ENCODE peak calls at places on chromosomes 13 and 19, in ten cellular contexts. L is mucosa of descending colon; R is sciatic nerve; T is heart right ventricle; N is aorta; V is esophagus mucosa; X is activated CD8-positive, alpha-beta memory T cell treated with anti-CD3 and anti-CD28 coated beads, Interleukin-2, amount 10 ng/mL, durations not matched to agents 7 days and 5 days; Z is body of pancreas; C is activated CD4-positive, alpha-beta T cell treated with anti-CD3 and anti-CD28 coated beads for 36 hours; P is stimulated activated naive CD8-positive, alpha-beta T cell treated with anti-CD3 and anti-CD28 coated beads, Interleukin-15, Interleukin-2, amounts not matched to agents 100 U/mL and 50 U/mL, for 24 hours. D is an unnamed sample.

GRCh38 chr13:103350147-103350546 is 283.9 kb upstream of the SLC10A2 start:
- ATAC-seq in L (no peak), R (no peak), T (peak; percentile 77), N (no peak), V (no peak), X (no peak), Z (no peak), C (no peak), P (no peak), D (no peak)

GRCh38 chr13:40292536-40292935 is 373.9 kb downstream of the FOXO1 start:
- ATAC-seq in L (no peak), R (no peak), T (peak; percentile 69), N (no peak), V (no peak), X (no peak), Z (no peak), C (no peak), P (no peak), D (no peak)

GRCh38 chr13:94601446-94602431 is at the start of gene GPR180:
- ATAC-seq in L (peak; percentile 99), R (peak; percentile 99), T (peak; percentile 100), N (peak; percentile 99), V (peak; percentile 100), X (peak; percentile 100), Z (peak; percentile 99), C (peak; percentile 100), P (peak; percentile 100), D (peak; percentile 100)

GRCh38 chr19:48777720-48778119 is 22.4 kb downstream of the FGF21 start:
- ATAC-seq in L (no peak), R (no peak), T (no peak), N (no peak), V (no peak), X (no peak), Z (no peak), C (no peak), P (no peak), D (no peak)

GRCh38 chr13:28557725-28558124 is 62.8 kb upstream of the FLT1 start:
- ATAC-seq in L (no peak), R (no peak), T (no peak), N (no peak), V (no peak), X (no peak), Z (no peak), C (no peak), P (no peak), D (no peak)

GRCh38 chr19:1634938-1635243 is 17.5 kb downstream of the TCF3 start:
- ATAC-seq in L (no peak), R (no peak), T (no peak), N (no peak), V (no peak), X (no peak), Z (no peak), C (no peak), P (no peak), D (no peak)

GRCh38 chr19:33283578-33283977 is 18.8 kb downstream of the CEBPA start:
- ATAC-seq in L (no peak), R (no peak), T (no peak), N (no peak), V (no peak), X (no peak), Z (no peak), C (no peak), P (no peak), D (no peak)

GRCh38 chr19:7738023-7738422 is 6.1 kb upstream of the CLEC4G start:
- ATAC-seq in L (no peak), R (no peak), T (no peak), N (no peak), V (no peak), X (no peak), Z (no peak), C (peak; percentile 93), P (peak; percentile 90), D (no peak)

GRCh38 chr13:33676045-33676699 is 141.8 kb upstream of the RFC3 start:
- ATAC-seq in L (peak; percentile 63), R (peak; percentile 73), T (peak; percentile 70), N (peak; percentile 46), V (peak; percentile 28), X (no peak), Z (peak; percentile 71), C (no peak), P (no peak), D (no peak)

GRCh38 chr13:95235199-95235726 is 66.0 kb downstream of the ABCC4 start:
- ATAC-seq in L (peak; percentile 34), R (no peak), T (no peak), N (no peak), V (no peak), X (no peak), Z (no peak), C (no peak), P (no peak), D (no peak)

GRCh38 chr13:20684535-20684934 is 19.0 kb upstream of the IL17D start:
- ATAC-seq in L (no peak), R (no peak), T (no peak), N (no peak), V (no peak), X (no peak), Z (no peak), C (no peak), P (no peak), D (no peak)

GRCh38 chr19:29645911-29646310 is 19.4 kb upstream of the PLEKHF1 start:
- ATAC-seq in L (no peak), R (peak; percentile 76), T (peak; percentile 94), N (peak; percentile 59), V (peak; percentile 87), X (peak; percentile 47), Z (peak; percentile 60), C (peak; percentile 44), P (no peak), D (no peak)

GRCh38 chr19:12864721-12865715 is 16.2 kb downstream of the DNASE2 start:
- ATAC-seq in L (peak; percentile 56), R (no peak), T (no peak), N (peak; percentile 49), V (no peak), X (no peak), Z (peak; percentile 51), C (no peak), P (no peak), D (no peak)

GRCh38 chr13:75901509-75901908 is 265.4 kb downstream of the LMO7 start:
- ATAC-seq in L (no peak), R (no peak), T (peak; percentile 69), N (peak; percentile 50), V (no peak), X (no peak), Z (no peak), C (no peak), P (no peak), D (no peak)

GRCh38 chr19:32692727-32693061 is 1.1 kb downstream of the NUDT19 start:
- ATAC-seq in L (peak; percentile 14), R (no peak), T (no peak), N (peak; percentile 45), V (peak; percentile 12), X (peak; percentile 12), Z (no peak), C (peak; percentile 2), P (no peak), D (no peak)

GRCh38 chr13:81757348-81757950 is 1416.5 kb upstream of the SPRY2 start:
- ATAC-seq in L (no peak), R (no peak), T (no peak), N (no peak), V (no peak), X (no peak), Z (no peak), C (no peak), P (no peak), D (no peak)

GRCh38 chr13:97255515-97255999 is 33.4 kb downstream of the MBNL2 start:
- ATAC-seq in L (no peak), R (no peak), T (no peak), N (no peak), V (no peak), X (no peak), Z (no peak), C (peak; percentile 56), P (no peak), D (no peak)

GRCh38 chr19:28977826-28978225 is 235.1 kb downstream of the UQCRFS1 start:
- ATAC-seq in L (no peak), R (no peak), T (no peak), N (no peak), V (no peak), X (no peak), Z (no peak), C (no peak), P (no peak), D (no peak)

GRCh38 chr13:43785681-43786471 is 896 bp downstream of the ENOX1 start:
- ATAC-seq in L (peak; percentile 71), R (peak; percentile 92), T (peak; percentile 86), N (peak; percentile 88), V (peak; percentile 62), X (peak; percentile 54), Z (peak; percentile 74), C (peak; percentile 55), P (peak; percentile 47), D (peak; percentile 50)

GRCh38 chr19:49042177-49042576 is 1.5 kb upstream of the CGB5 start:
- ATAC-seq in L (no peak), R (no peak), T (no peak), N (no peak), V (no peak), X (no peak), Z (no peak), C (no peak), P (no peak), D (no peak)

GRCh38 chr19:1700733-1701663 is 48.6 kb upstream of the TCF3 start:
- ATAC-seq in L (no peak), R (no peak), T (no peak), N (no peak), V (no peak), X (peak; percentile 23), Z (peak; percentile 30), C (no peak), P (no peak), D (no peak)

GRCh38 chr13:90834700-90835099 is 512.8 kb upstream of the MIR17HG start:
- ATAC-seq in L (no peak), R (no peak), T (no peak), N (no peak), V (no peak), X (no peak), Z (no peak), C (no peak), P (no peak), D (no peak)

GRCh38 chr19:55702131-55702627 is 27.2 kb downstream of the EPN1 start:
- ATAC-seq in L (peak; percentile 76), R (no peak), T (no peak), N (no peak), V (no peak), X (no peak), Z (peak; percentile 33), C (no peak), P (no peak), D (no peak)

GRCh38 chr19:56083668-56084067 is 37.4 kb downstream of the ZNF787 start:
- ATAC-seq in L (no peak), R (no peak), T (no peak), N (no peak), V (no peak), X (no peak), Z (no peak), C (no peak), P (no peak), D (no peak)

GRCh38 chr19:29277107-29277506 is 64.2 kb upstream of the UQCRFS1 start:
- ATAC-seq in L (peak; percentile 37), R (no peak), T (no peak), N (no peak), V (no peak), X (peak; percentile 100), Z (no peak), C (peak; percentile 100), P (peak; percentile 97), D (peak; percentile 90)

GRCh38 chr19:50983625-50984292 is at the start of gene KLK7:
- ATAC-seq in L (no peak), R (no peak), T (no peak), N (no peak), V (peak; percentile 57), X (no peak), Z (no peak), C (no peak), P (no peak), D (no peak)

GRCh38 chr19:43651758-43652545 is 12.3 kb upstream of the CADM4 start:
- ATAC-seq in L (peak; percentile 88), R (peak; percentile 79), T (peak; percentile 69), N (peak; percentile 60), V (peak; percentile 74), X (peak; percentile 66), Z (peak; percentile 95), C (no peak), P (peak; percentile 49), D (no peak)

GRCh38 chr19:19204181-19204580 is 967 bp upstream of the NR2C2AP start:
- ATAC-seq in L (no peak), R (no peak), T (no peak), N (no peak), V (no peak), X (no peak), Z (no peak), C (no peak), P (no peak), D (no peak)